ENCODE peak calls at places on chromosomes 7 and 10, in nine cellular contexts. W, Z, D, M, U, F, Q, Y and R are unnamed samples.

GRCh38 chr7:36406156-36406555 is 16.5 kb downstream of the ANLN start:
- DNase-seq in W (no peak), Z (no peak), D (peak), M (no peak), U (no peak), F (no peak), Q (peak), Y (no peak), R (no peak)

GRCh38 chr10:90451283-90451682 is 406.6 kb downstream of the HTR7 start:
- DNase-seq in W (no peak), Z (no peak), D (no peak), M (no peak), U (no peak), F (no peak), Q (peak), Y (no peak), R (no peak)

GRCh38 chr7:130912910-130913720 is 179.1 kb upstream of the KLF14 start:
- DNase-seq in W (peak), Z (peak), D (no peak), M (peak), U (peak), F (peak), Q (no peak), Y (peak), R (peak)

GRCh38 chr10:61314273-61314672 is 138.9 kb downstream of the TMEM26 start:
- DNase-seq in W (no peak), Z (no peak), D (no peak), M (no peak), U (no peak), F (no peak), Q (no peak), Y (no peak), R (no peak)

GRCh38 chr10:110422548-110422947 is 75.2 kb upstream of the DUSP5 start:
- DNase-seq in W (no peak), Z (no peak), D (no peak), M (no peak), U (no peak), F (no peak), Q (no peak), Y (peak), R (no peak)

GRCh38 chr7:132108553-132108952 is 467.7 kb downstream of the PLXNA4 start:
- DNase-seq in W (no peak), Z (no peak), D (no peak), M (no peak), U (no peak), F (no peak), Q (no peak), Y (no peak), R (no peak)

GRCh38 chr10:70323697-70324340 is 40.0 kb upstream of the NPFFR1 start:
- DNase-seq in W (no peak), Z (no peak), D (no peak), M (no peak), U (no peak), F (no peak), Q (no peak), Y (no peak), R (no peak)

GRCh38 chr10:133372507-133372906 is 647 bp downstream of the ECHS1 start:
- DNase-seq in W (no peak), Z (no peak), D (no peak), M (no peak), U (no peak), F (no peak), Q (no peak), Y (no peak), R (no peak)

GRCh38 chr7:455110-455928 is 64.3 kb downstream of the PDGFA start:
- DNase-seq in W (no peak), Z (no peak), D (no peak), M (no peak), U (no peak), F (no peak), Q (peak), Y (peak), R (no peak)

GRCh38 chr10:22693371-22693784 is 21.0 kb downstream of the PIP4K2A start:
- DNase-seq in W (no peak), Z (peak), D (no peak), M (no peak), U (no peak), F (no peak), Q (no peak), Y (no peak), R (no peak)

GRCh38 chr10:127932521-127933270 is 25.8 kb downstream of the PTPRE start:
- DNase-seq in W (no peak), Z (no peak), D (no peak), M (no peak), U (no peak), F (no peak), Q (no peak), Y (no peak), R (no peak)

GRCh38 chr10:73819025-73819424 is 7.6 kb upstream of the NDST2 start:
- DNase-seq in W (no peak), Z (no peak), D (no peak), M (no peak), U (no peak), F (no peak), Q (no peak), Y (no peak), R (no peak)

GRCh38 chr7:118590107-118590506 is 365.6 kb downstream of the ANKRD7 start:
- DNase-seq in W (peak), Z (no peak), D (no peak), M (no peak), U (no peak), F (no peak), Q (no peak), Y (peak), R (no peak)

GRCh38 chr7:1704326-1705241 is 34.5 kb downstream of the ELFN1 start:
- DNase-seq in W (no peak), Z (no peak), D (no peak), M (no peak), U (no peak), F (peak), Q (no peak), Y (no peak), R (no peak)

GRCh38 chr10:8238989-8239388 is 184.5 kb downstream of the GATA3 start:
- DNase-seq in W (no peak), Z (no peak), D (no peak), M (no peak), U (no peak), F (no peak), Q (no peak), Y (no peak), R (no peak)

GRCh38 chr10:97921581-97922377 is 72.1 kb downstream of the GOLGA7B start:
- DNase-seq in W (no peak), Z (no peak), D (no peak), M (no peak), U (no peak), F (no peak), Q (no peak), Y (no peak), R (no peak)

GRCh38 chr10:70417568-70417967 is 13.6 kb downstream of the EIF4EBP2 start:
- DNase-seq in W (no peak), Z (no peak), D (no peak), M (peak), U (no peak), F (no peak), Q (no peak), Y (no peak), R (no peak)

GRCh38 chr7:31775511-31775910 is 88.5 kb downstream of the PPP1R17 start:
- DNase-seq in W (no peak), Z (no peak), D (no peak), M (no peak), U (no peak), F (no peak), Q (peak), Y (no peak), R (no peak)

GRCh38 chr7:42351313-42351935 is 114.4 kb upstream of the GLI3 start:
- DNase-seq in W (no peak), Z (no peak), D (no peak), M (no peak), U (no peak), F (no peak), Q (no peak), Y (no peak), R (no peak)

GRCh38 chr10:11205026-11205772 is 187.5 kb downstream of the CELF2 start:
- DNase-seq in W (no peak), Z (no peak), D (no peak), M (no peak), U (no peak), F (no peak), Q (no peak), Y (no peak), R (no peak)

GRCh38 chr10:61172182-61172926 is 228.4 kb upstream of the RHOBTB1 start:
- DNase-seq in W (no peak), Z (no peak), D (no peak), M (no peak), U (no peak), F (no peak), Q (no peak), Y (no peak), R (no peak)

GRCh38 chr7:43513236-43513635 is 69.7 kb upstream of the STK17A start:
- DNase-seq in W (no peak), Z (no peak), D (peak), M (no peak), U (no peak), F (no peak), Q (peak), Y (no peak), R (no peak)

GRCh38 chr10:32437334-32437733 is 8.6 kb upstream of the CCDC7 start:
- DNase-seq in W (no peak), Z (no peak), D (no peak), M (no peak), U (no peak), F (no peak), Q (no peak), Y (no peak), R (no peak)

GRCh38 chr10:49207936-49208482 is 19.8 kb upstream of the TMEM273 start:
- DNase-seq in W (no peak), Z (no peak), D (no peak), M (no peak), U (no peak), F (no peak), Q (peak), Y (no peak), R (no peak)

GRCh38 chr7:99601656-99602310 is 3.7 kb downstream of the TMEM225B start:
- DNase-seq in W (no peak), Z (no peak), D (no peak), M (peak), U (no peak), F (no peak), Q (no peak), Y (no peak), R (no peak)

GRCh38 chr10:96271017-96271815 is at the start of gene BLNK:
- DNase-seq in W (peak), Z (no peak), D (peak), M (peak), U (no peak), F (peak), Q (no peak), Y (peak), R (no peak)

GRCh38 chr7:5554287-5554785 is 130.7 kb upstream of the TNRC18 start:
- DNase-seq in W (no peak), Z (no peak), D (no peak), M (no peak), U (no peak), F (no peak), Q (no peak), Y (no peak), R (no peak)

GRCh38 chr10:78597791-78598555 is 470.8 kb upstream of the ZMIZ1 start:
- DNase-seq in W (no peak), Z (no peak), D (no peak), M (no peak), U (no peak), F (no peak), Q (peak), Y (no peak), R (peak)

GRCh38 chr7:155467846-155468821 is 10.2 kb downstream of the EN2 start:
- DNase-seq in W (no peak), Z (no peak), D (no peak), M (peak), U (no peak), F (no peak), Q (no peak), Y (no peak), R (no peak)

GRCh38 chr10:93080350-93081046 is 6.8 kb downstream of the CYP26A1 start:
- DNase-seq in W (peak), Z (no peak), D (peak), M (peak), U (peak), F (peak), Q (peak), Y (peak), R (no peak)

GRCh38 chr10:70785190-70785589 is at the start of gene TBATA:
- DNase-seq in W (no peak), Z (no peak), D (no peak), M (no peak), U (no peak), F (peak), Q (no peak), Y (no peak), R (no peak)

GRCh38 chr10:100824886-100825285 is 79.5 kb downstream of the PAX2 start:
- DNase-seq in W (no peak), Z (no peak), D (no peak), M (no peak), U (no peak), F (no peak), Q (no peak), Y (no peak), R (no peak)